ENCODE peak calls at places on chromosomes 16 and 17, in four cellular contexts. O is gastrocnemius medialis, M is ovary, Z is heart right ventricle. T is an unnamed sample.

GRCh38 chr16:30778549-30779244 is 8.3 kb downstream of the ZNF629 start:
- DNase-seq in M (no peak), O (no peak), Z (no peak), T (no peak)

GRCh38 chr16:25121824-25122600 is 10.5 kb downstream of the LCMT1 start:
- DNase-seq in O (no peak), Z (no peak), M (no peak), T (no peak)

GRCh38 chr17:71203953-71204352 is 916.9 kb upstream of the SOX9 start:
- DNase-seq in Z (no peak), O (no peak), M (no peak), T (no peak)

GRCh38 chr17:4236456-4236855 is 27.3 kb downstream of the ANKFY1 start:
- DNase-seq in O (no peak), Z (no peak), M (no peak), T (no peak)

GRCh38 chr17:74134991-74135390 is 68.5 kb upstream of the RPL38 start:
- DNase-seq in M (no peak), Z (no peak), O (no peak), T (no peak)

GRCh38 chr16:72875291-72876036 is 172.5 kb downstream of the ZFHX3 start:
- DNase-seq in M (no peak), O (no peak), Z (no peak), T (no peak)

GRCh38 chr17:48051706-48052486 is 3.7 kb downstream of the NFE2L1 start:
- DNase-seq in O (peak), M (peak), Z (peak), T (peak)

GRCh38 chr17:61875285-61875684 is 12.0 kb upstream of the BRIP1 start:
- DNase-seq in M (no peak), O (no peak), Z (no peak), T (no peak)

GRCh38 chr16:48499822-48500440 is 110.0 kb downstream of the N4BP1 start:
- DNase-seq in Z (peak), M (peak), O (no peak), T (peak)

GRCh38 chr17:3864534-3864933 is 18.5 kb upstream of the NCBP3 start:
- DNase-seq in Z (no peak), O (no peak), M (no peak), T (no peak)

GRCh38 chr17:75181608-75182318 is 996 bp downstream of the SUMO2 start:
- DNase-seq in M (peak), O (no peak), Z (peak), T (no peak)

GRCh38 chr16:79217375-79218011 is 383.0 kb downstream of the MAF start:
- DNase-seq in M (no peak), O (no peak), Z (no peak), T (no peak)

GRCh38 chr17:78399693-78400144 is 21.3 kb downstream of the PGS1 start:
- DNase-seq in M (no peak), O (no peak), Z (no peak), T (no peak)

GRCh38 chr17:81291662-81292061 is 3.4 kb downstream of the SLC38A10 start:
- DNase-seq in M (peak), Z (peak), O (peak), T (no peak)

GRCh38 chr16:49452108-49452507 is 78.5 kb downstream of the C16orf78 start:
- DNase-seq in M (no peak), Z (peak), O (no peak), T (no peak)

GRCh38 chr17:6494239-6494941 is 50.1 kb downstream of the PIMREG start:
- DNase-seq in M (no peak), Z (no peak), O (no peak), T (no peak)

GRCh38 chr16:69934751-69935150 is 16.4 kb upstream of the CLEC18A start:
- DNase-seq in Z (no peak), M (no peak), O (no peak), T (no peak)

GRCh38 chr16:54936979-54937672 is 6.5 kb downstream of the IRX5 start:
- DNase-seq in O (no peak), Z (peak), M (no peak), T (no peak)

GRCh38 chr17:62797959-62798358 is 10.2 kb downstream of the MARCHF10 start:
- DNase-seq in O (no peak), M (no peak), Z (no peak), T (no peak)

GRCh38 chr17:17523001-17523713 is 27.0 kb upstream of the RASD1 start:
- DNase-seq in M (no peak), O (no peak), Z (no peak), T (no peak)

GRCh38 chr16:67571981-67572431 is 9.7 kb downstream of the CTCF start:
- DNase-seq in Z (no peak), O (no peak), M (no peak), T (peak)

GRCh38 chr16:12613131-12613991 is 190.3 kb downstream of the CPPED1 start:
- DNase-seq in M (no peak), Z (no peak), O (no peak), T (peak)

GRCh38 chr16:66416136-66416535 is 11.0 kb upstream of the BEAN1 start:
- DNase-seq in Z (no peak), M (no peak), O (no peak), T (no peak)

GRCh38 chr16:11329080-11329491 is 16.2 kb upstream of the RMI2 start:
- DNase-seq in Z (no peak), M (no peak), O (no peak), T (no peak)

GRCh38 chr17:63335818-63336217 is 110.3 kb downstream of the CYB561 start:
- DNase-seq in M (no peak), O (no peak), Z (no peak), T (no peak)

GRCh38 chr17:40422990-40423611 is 5.4 kb upstream of the TOP2A start:
- DNase-seq in M (no peak), Z (no peak), O (no peak), T (no peak)

GRCh38 chr16:1543085-1543896 is 9.8 kb downstream of the TMEM204 start:
- DNase-seq in Z (peak), O (peak), M (peak), T (peak)

GRCh38 chr17:72588961-72589360 is 468.1 kb downstream of the SOX9 start:
- DNase-seq in Z (no peak), M (no peak), O (no peak), T (no peak)

GRCh38 chr16:61887903-61888302 is 148.3 kb downstream of the CDH8 start:
- DNase-seq in M (no peak), O (peak), Z (peak), T (no peak)

GRCh38 chr17:76152580-76152979 is 11.5 kb upstream of the FOXJ1 start:
- DNase-seq in Z (no peak), M (no peak), O (no peak), T (no peak)

GRCh38 chr16:25747160-25747758 is 55.5 kb downstream of the HS3ST4 start:
- DNase-seq in Z (no peak), O (no peak), M (no peak), T (no peak)

GRCh38 chr16:84825896-84826557 is 6.2 kb downstream of the CRISPLD2 start:
- DNase-seq in M (peak), O (no peak), Z (no peak), T (no peak)

GRCh38 chr17:57924677-57925076 is 30.5 kb downstream of the CUEDC1 start:
- DNase-seq in Z (peak), M (no peak), O (no peak), T (no peak)
- H3K4me3 ChIP-seq in Z (no peak), M (no peak), O (no peak), T (no peak)

GRCh38 chr17:49388692-49389513 is 25.8 kb downstream of the PHB1 start:
- DNase-seq in Z (no peak), O (no peak), M (no peak), T (no peak)
- H3K4me3 ChIP-seq in Z (no peak), O (no peak), M (no peak), T (no peak)

GRCh38 chr16:27373312-27373711 is 28.7 kb upstream of the IL21R start:
- DNase-seq in Z (no peak), M (no peak), O (no peak), T (no peak)

GRCh38 chr16:27374231-27374793 is 27.7 kb upstream of the IL21R start:
- DNase-seq in O (no peak), M (no peak), Z (no peak), T (no peak)

GRCh38 chr16:27378871-27379580 is 22.9 kb upstream of the IL21R start:
- DNase-seq in M (no peak), Z (no peak), O (no peak), T (no peak)

GRCh38 chr16:27377666-27378485 is 24.1 kb upstream of the IL21R start:
- DNase-seq in O (no peak), Z (no peak), M (no peak), T (no peak)

DNA sequence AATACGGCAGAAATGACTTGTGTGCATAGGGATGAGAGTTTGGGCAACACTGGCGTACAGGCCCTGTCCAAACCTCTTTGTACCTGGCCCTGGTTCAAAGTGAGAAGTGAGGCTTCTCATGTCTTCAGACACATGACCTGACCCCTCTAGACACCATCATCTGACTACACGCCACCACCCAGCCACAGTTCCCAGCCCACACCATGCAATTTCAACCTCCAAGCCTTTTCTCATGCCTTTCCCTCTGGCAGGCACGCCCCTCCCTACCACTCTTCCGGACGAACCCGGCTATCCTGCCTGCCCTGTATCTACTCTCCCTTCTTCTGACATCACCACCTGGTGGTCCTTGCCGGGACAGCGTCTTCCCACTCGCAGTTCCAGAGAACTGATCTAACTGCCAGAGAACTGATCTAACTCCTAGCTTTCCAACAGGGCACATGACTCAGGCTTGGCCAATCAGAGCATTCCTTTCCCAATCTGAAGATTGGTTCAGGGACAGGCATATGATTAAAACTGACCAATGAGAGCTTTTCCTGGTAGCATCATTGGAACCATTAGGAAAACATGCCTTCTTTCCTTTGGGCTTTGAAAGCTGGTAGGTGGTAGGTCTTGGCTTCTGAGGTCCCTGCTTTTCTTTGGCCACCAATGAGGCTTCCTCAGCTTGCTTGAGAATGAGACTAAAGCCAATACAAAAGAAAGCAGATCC is 27.0 kb upstream of the IL21R start:
- DNase-seq in M (peak), O (no peak), Z (peak), T (no peak)
- H3K4me3 ChIP-seq in M (no peak), O (no peak), Z (no peak), T (no peak)

DNA sequence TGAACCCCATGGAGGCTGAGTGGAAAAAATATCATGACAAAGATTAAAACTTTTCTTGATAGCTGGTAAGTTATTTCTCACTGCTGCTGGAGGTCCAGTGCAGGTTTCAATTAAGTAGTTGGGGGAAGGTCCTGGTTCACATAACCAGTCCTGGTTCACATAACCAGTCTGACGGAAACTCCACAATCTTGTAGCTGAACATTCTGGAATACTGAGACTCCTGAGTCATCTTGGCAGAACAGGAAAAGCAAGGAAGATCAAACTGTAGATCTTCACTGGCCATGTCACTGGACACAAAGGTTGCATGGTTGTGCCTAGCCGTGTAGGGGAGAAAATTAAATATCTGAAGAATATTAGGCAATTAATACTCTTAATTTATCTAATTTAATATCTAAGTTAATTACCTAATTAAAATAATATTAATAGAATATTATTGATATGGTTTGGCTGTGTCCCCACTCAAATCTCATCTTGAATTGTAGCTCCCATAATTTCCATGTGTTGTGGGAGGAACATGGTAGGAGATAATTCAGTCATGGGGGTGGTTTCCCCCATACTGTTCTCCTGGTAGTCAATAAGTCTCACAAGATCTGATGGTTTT is 48.6 kb upstream of the CNTNAP4 start:
- DNase-seq in O (no peak), Z (no peak), M (no peak), T (no peak)
- H3K4me3 ChIP-seq in O (no peak), Z (no peak), M (no peak), T (no peak)

GRCh38 chr17:80009391-80010282 is 26.0 kb downstream of the TBC1D16 start:
- DNase-seq in Z (no peak), M (no peak), O (no peak), T (no peak)
- H3K4me3 ChIP-seq in Z (no peak), M (no peak), O (no peak), T (no peak)

DNA sequence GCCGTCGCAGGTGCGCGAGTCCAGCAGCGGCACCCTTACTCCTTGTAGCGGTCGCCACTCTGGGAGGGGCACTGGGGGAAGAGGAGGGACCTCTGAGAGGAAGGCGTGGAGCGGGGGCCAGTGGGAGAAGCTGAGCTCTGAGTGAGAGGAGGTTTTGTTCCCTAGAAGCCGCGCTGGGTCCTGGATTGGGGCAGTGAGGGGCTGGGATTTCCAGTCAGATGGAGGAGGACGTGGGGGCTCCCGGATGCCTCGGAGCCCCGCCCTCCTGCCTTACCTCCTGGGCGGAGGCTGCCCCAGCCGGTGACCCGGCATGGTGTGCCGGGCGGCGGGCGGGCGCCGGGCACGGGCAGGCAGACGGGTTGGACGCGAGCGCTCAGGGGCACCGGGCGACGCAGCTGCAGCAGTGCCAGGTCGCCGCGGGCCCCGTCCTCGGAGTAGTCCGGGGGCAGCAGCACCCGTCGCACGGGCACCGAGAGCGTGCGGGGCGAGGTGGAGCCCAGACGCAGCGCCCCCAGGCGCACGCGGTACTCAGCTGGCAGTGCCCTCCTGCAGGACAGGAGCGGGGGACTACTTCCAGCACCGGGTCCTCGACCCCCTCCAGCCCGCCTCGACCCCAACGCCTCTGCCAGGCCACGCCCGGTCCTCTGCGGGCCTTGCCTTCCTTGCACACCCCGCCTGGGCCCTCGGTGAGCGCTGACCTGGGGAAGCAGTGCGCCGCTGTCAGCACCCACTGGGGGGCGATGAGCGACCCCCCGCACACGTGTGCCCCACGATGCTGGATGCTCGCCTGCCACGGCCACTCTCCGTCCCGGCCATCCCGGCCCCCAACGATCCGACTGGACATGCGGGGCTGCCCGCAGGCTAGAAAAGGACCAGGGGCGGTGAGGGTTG is 2.0 kb downstream of the PRSS33 start:
- DNase-seq in Z (no peak), O (no peak), M (peak), T (no peak)
- H3K4me3 ChIP-seq in Z (peak), O (peak), M (no peak), T (no peak)

GRCh38 chr16:87264634-87265033 is 52.6 kb downstream of the C16orf95 start:
- DNase-seq in M (no peak), Z (no peak), O (no peak), T (no peak)
- H3K4me3 ChIP-seq in M (no peak), Z (no peak), O (no peak), T (no peak)

T was measured in BJ.